ENCODE peak calls at places on chromosomes 4 and X, in nine cellular contexts. D is neural progenitor cell; H is CD8-positive, alpha-beta memory T cell; P is neuronal stem cell; R is tibial artery; Z is HCT116; U is lower lobe of right lung; C is uterus; L is iPS DF 6.9. K is an unnamed sample.

GRCh38 chr4:134154097-134154496 is 47.5 kb downstream of the PABPC4L start:
- DNase-seq in D (no peak), H (no peak), P (no peak), R (no peak), Z (no peak), U (no peak), C (no peak), L (no peak), K (no peak)

GRCh38 chr4:186931519-186931918 is 207.9 kb upstream of the FAT1 start:
- DNase-seq in D (no peak), H (no peak), P (no peak), R (no peak), Z (no peak), U (no peak), C (no peak), L (no peak), K (peak; percentile 29)

GRCh38 chr4:84750260-84750955 is 167.5 kb downstream of the CDS1 start:
- DNase-seq in D (peak; percentile 56), H (no peak), P (peak; percentile 11), R (no peak), Z (peak; percentile 12), U (no peak), C (no peak), L (no peak), K (peak; percentile 66)

GRCh38 chrX:418927-419729 is 32.4 kb upstream of the PPP2R3B start:
- DNase-seq in D (no peak), H (no peak), P (no peak), R (no peak), Z (no peak), U (peak; percentile 39), C (no peak), L (no peak), K (no peak)

GRCh38 chrX:40871385-40872082 is 136.2 kb upstream of the MED14 start:
- DNase-seq in D (no peak), H (no peak), P (no peak), R (no peak), Z (no peak), U (no peak), C (no peak), L (no peak), K (peak; percentile 13)

GRCh38 chr4:152193059-152193458 is 342.8 kb downstream of the FBXW7 start:
- DNase-seq in D (no peak), H (no peak), P (no peak), R (no peak), Z (no peak), U (no peak), C (no peak), L (no peak), K (no peak)

GRCh38 chrX:77014655-77015377 is 432.4 kb upstream of the FGF16 start:
- DNase-seq in D (peak; percentile 92), H (no peak), P (peak; percentile 74), R (no peak), Z (no peak), U (no peak), C (no peak), L (peak; percentile 18), K (no peak)

GRCh38 chrX:107445146-107445545 is 4.3 kb upstream of the FRMPD3 start:
- DNase-seq in D (peak; percentile 18), H (no peak), P (no peak), R (no peak), Z (no peak), U (no peak), C (no peak), L (no peak), K (no peak)

GRCh38 chr4:72112514-72113156 is 80.8 kb downstream of the NPFFR2 start:
- DNase-seq in D (no peak), H (no peak), P (no peak), R (no peak), Z (peak; percentile 39), U (no peak), C (no peak), L (no peak), K (peak; percentile 21)

GRCh38 chr4:173520921-173521473 is 9.0 kb downstream of the HAND2 start:
- DNase-seq in D (peak; percentile 23), H (no peak), P (no peak), R (peak; percentile 21), Z (no peak), U (no peak), C (no peak), L (no peak), K (no peak)

GRCh38 chr4:120616-121015 is 3.7 kb upstream of the ZNF718 start:
- DNase-seq in D (no peak), H (no peak), P (no peak), R (no peak), Z (no peak), U (no peak), C (no peak), L (no peak), K (no peak)

GRCh38 chr4:957231-957580 is 16.2 kb downstream of the DGKQ start:
- DNase-seq in D (no peak), H (no peak), P (no peak), R (peak; percentile 10), Z (no peak), U (no peak), C (no peak), L (no peak), K (no peak)

GRCh38 chr4:8086751-8087445 is 71.7 kb downstream of the ABLIM2 start:
- DNase-seq in D (no peak), H (no peak), P (no peak), R (no peak), Z (no peak), U (no peak), C (no peak), L (no peak), K (no peak)

GRCh38 chr4:113303315-113303714 is 253.9 kb downstream of the ANK2 start:
- DNase-seq in D (no peak), H (no peak), P (no peak), R (no peak), Z (no peak), U (no peak), C (no peak), L (no peak), K (no peak)

GRCh38 chrX:51494409-51494808 is 2.0 kb downstream of the NUDT11 start:
- DNase-seq in D (no peak), H (no peak), P (no peak), R (no peak), Z (no peak), U (no peak), C (no peak), L (no peak), K (no peak)

GRCh38 chr4:73034896-73035295 is 34.6 kb downstream of the COX18 start:
- DNase-seq in D (no peak), H (no peak), P (no peak), R (no peak), Z (no peak), U (no peak), C (no peak), L (no peak), K (no peak)

GRCh38 chrX:64204701-64205440 is 637 bp downstream of the AMER1 start:
- DNase-seq in D (peak; percentile 44), H (peak; percentile 10), P (no peak), R (peak; percentile 21), Z (no peak), U (peak; percentile 54), C (peak; percentile 33), L (no peak), K (peak; percentile 37)

GRCh38 chrX:146241902-146242301 is 424.3 kb downstream of the SLITRK2 start:
- DNase-seq in D (no peak), H (no peak), P (no peak), R (no peak), Z (no peak), U (no peak), C (no peak), L (no peak), K (no peak)

GRCh38 chrX:68936608-68937007 is 107.8 kb downstream of the EFNB1 start:
- DNase-seq in D (no peak), H (no peak), P (no peak), R (no peak), Z (no peak), U (no peak), C (no peak), L (no peak), K (peak; percentile 77)

GRCh38 chrX:138885886-138886285 is 174.4 kb upstream of the FGF13 start:
- DNase-seq in D (no peak), H (no peak), P (no peak), R (no peak), Z (no peak), U (no peak), C (no peak), L (no peak), K (no peak)

GRCh38 chr4:1725521-1725920 is 4.2 kb downstream of the TACC3 start:
- DNase-seq in D (no peak), H (no peak), P (no peak), R (no peak), Z (no peak), U (no peak), C (no peak), L (no peak), K (no peak)

GRCh38 chr4:87188063-87188462 is 32.4 kb downstream of the KLHL8 start:
- DNase-seq in D (no peak), H (no peak), P (no peak), R (no peak), Z (no peak), U (no peak), C (no peak), L (no peak), K (peak; percentile 19)

GRCh38 chr4:99815597-99816011 is 1.0 kb upstream of the DAPP1 start:
- DNase-seq in D (no peak), H (no peak), P (no peak), R (no peak), Z (peak; percentile 78), U (peak; percentile 64), C (no peak), L (no peak), K (peak; percentile 10)
- H3K4me3 ChIP-seq in D (no peak overlapping the region), H (no peak overlapping the region), P (no peak overlapping the region), R (no peak overlapping the region), Z (no peak overlapping the region), U (no peak overlapping the region), C (no peak overlapping the region), L (no peak overlapping the region), K (no peak overlapping the region)

DNA sequence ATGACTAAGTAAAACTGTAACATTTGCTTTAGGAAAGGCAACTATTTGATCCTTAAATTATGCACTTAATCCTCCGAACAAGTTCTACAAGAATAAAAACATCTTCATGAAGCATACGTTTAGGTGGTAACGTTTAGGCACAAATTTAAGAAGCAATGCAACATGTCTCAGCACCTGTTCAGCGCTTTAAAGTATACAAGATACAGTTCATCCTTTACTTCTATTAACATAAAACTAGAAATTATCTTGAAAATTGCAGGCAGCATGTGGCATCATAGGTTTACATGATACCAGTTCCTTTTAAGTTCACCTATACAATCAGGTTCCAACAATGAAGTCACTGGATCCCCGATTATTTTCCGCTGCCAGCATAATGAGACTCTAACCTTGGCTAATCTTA is 1.5 kb downstream of the PLA2G12A start:
- DNase-seq in D (no peak), H (no peak), P (no peak), R (no peak), Z (no peak), U (no peak), C (no peak), L (no peak), K (no peak)
- H3K27ac ChIP-seq in D (no peak overlapping the region), H (peak overlapping the region; percentile 74), P (no peak overlapping the region), R (no peak overlapping the region), Z (no peak overlapping the region), U (no peak overlapping the region), C (no peak overlapping the region), L (no peak overlapping the region), K (no peak overlapping the region)

GRCh38 chr4:148431401-148431800 is 10.8 kb downstream of the NR3C2 start:
- DNase-seq in D (no peak), H (no peak), P (no peak), R (no peak), Z (no peak), U (no peak), C (no peak), L (no peak), K (no peak)
- H3K4me3 ChIP-seq in D (no peak overlapping the region), H (no peak overlapping the region), P (no peak overlapping the region), R (no peak overlapping the region), Z (no peak overlapping the region), U (no peak overlapping the region), C (no peak overlapping the region), L (no peak overlapping the region), K (no peak overlapping the region)

GRCh38 chr4:95155759-95156451 is 392.9 kb downstream of the UNC5C start:
- DNase-seq in D (peak; percentile 42), H (peak; percentile 33), P (peak; percentile 31), R (no peak), Z (peak; percentile 22), U (no peak), C (no peak), L (no peak), K (peak; percentile 69)
- H3K27ac ChIP-seq in D (no peak overlapping the region), H (no peak overlapping the region), P (no peak overlapping the region), R (no peak overlapping the region), Z (no peak overlapping the region), U (no peak overlapping the region), C (no peak overlapping the region), L (no peak overlapping the region), K (no peak overlapping the region)